ENCODE peak calls at places on chromosomes 3 and 15, in six cellular contexts. One of them, this sample, is unnamed.

GRCh38 chr15:99426431-99427105 is 139.2 kb upstream of the MEF2A start:
- DNase-seq in Calu3: no peak
- DNase-seq in left ventricle myocardium inferior: peak
- DNase-seq in astrocyte: no peak
- DNase-seq in IMR-90: no peak
- DNase-seq in astrocyte of the spinal cord: no peak
- DNase-seq in this sample: no peak

GRCh38 chr3:156628095-156628690 is 46.2 kb upstream of the TIPARP start:
- DNase-seq in Calu3: peak
- DNase-seq in astrocyte: peak
- DNase-seq in left ventricle myocardium inferior: no peak
- DNase-seq in IMR-90: peak
- DNase-seq in astrocyte of the spinal cord: no peak
- DNase-seq in this sample: no peak

GRCh38 chr15:78691873-78692421 is 50.9 kb upstream of the CHRNB4 start:
- DNase-seq in Calu3: no peak
- DNase-seq in astrocyte of the spinal cord: no peak
- DNase-seq in left ventricle myocardium inferior: no peak
- DNase-seq in IMR-90: no peak
- DNase-seq in astrocyte: no peak
- DNase-seq in this sample: no peak

GRCh38 chr3:42106646-42107045 is 15.5 kb downstream of the TRAK1 start:
- DNase-seq in left ventricle myocardium inferior: no peak
- DNase-seq in astrocyte: no peak
- DNase-seq in astrocyte of the spinal cord: no peak
- DNase-seq in Calu3: no peak
- DNase-seq in IMR-90: no peak
- DNase-seq in this sample: no peak

GRCh38 chr3:181604267-181604666 is 107.5 kb upstream of the SOX2 start:
- DNase-seq in Calu3: no peak
- DNase-seq in left ventricle myocardium inferior: no peak
- DNase-seq in astrocyte of the spinal cord: no peak
- DNase-seq in IMR-90: no peak
- DNase-seq in astrocyte: no peak
- DNase-seq in this sample: no peak

GRCh38 chr3:145087038-145087437 is 1073.9 kb downstream of the PLOD2 start:
- DNase-seq in astrocyte: no peak
- DNase-seq in astrocyte of the spinal cord: no peak
- DNase-seq in left ventricle myocardium inferior: no peak
- DNase-seq in IMR-90: no peak
- DNase-seq in Calu3: no peak
- DNase-seq in this sample: no peak

GRCh38 chr3:78951546-78951945 is 816.3 kb downstream of the ROBO1 start:
- DNase-seq in astrocyte of the spinal cord: peak
- DNase-seq in left ventricle myocardium inferior: no peak
- DNase-seq in IMR-90: peak
- DNase-seq in Calu3: no peak
- DNase-seq in astrocyte: peak
- DNase-seq in this sample: peak

GRCh38 chr15:22810735-22811338 is 24.4 kb downstream of the NIPA1 start:
- DNase-seq in astrocyte: no peak
- DNase-seq in astrocyte of the spinal cord: peak
- DNase-seq in Calu3: no peak
- DNase-seq in left ventricle myocardium inferior: no peak
- DNase-seq in IMR-90: peak
- DNase-seq in this sample: no peak

GRCh38 chr3:182357928-182358327 is 435.4 kb upstream of the ATP11B start:
- DNase-seq in astrocyte of the spinal cord: no peak
- DNase-seq in IMR-90: no peak
- DNase-seq in Calu3: no peak
- DNase-seq in astrocyte: no peak
- DNase-seq in left ventricle myocardium inferior: no peak
- DNase-seq in this sample: no peak

GRCh38 chr15:101243420-101243819 is 8.4 kb downstream of the CHSY1 start:
- DNase-seq in Calu3: no peak
- DNase-seq in IMR-90: no peak
- DNase-seq in astrocyte of the spinal cord: no peak
- DNase-seq in left ventricle myocardium inferior: no peak
- DNase-seq in astrocyte: no peak
- DNase-seq in this sample: no peak

GRCh38 chr3:102715030-102715697 is 280.3 kb downstream of the ZPLD1 start:
- DNase-seq in astrocyte of the spinal cord: peak
- DNase-seq in left ventricle myocardium inferior: no peak
- DNase-seq in Calu3: no peak
- DNase-seq in IMR-90: no peak
- DNase-seq in astrocyte: peak
- DNase-seq in this sample: no peak

GRCh38 chr3:127734754-127735473 is 62.2 kb downstream of the ABTB1 start:
- DNase-seq in left ventricle myocardium inferior: no peak
- DNase-seq in astrocyte: peak
- DNase-seq in astrocyte of the spinal cord: peak
- DNase-seq in Calu3: no peak
- DNase-seq in IMR-90: peak
- DNase-seq in this sample: peak

GRCh38 chr3:8848696-8849131 is 79.3 kb upstream of the OXTR start:
- DNase-seq in astrocyte of the spinal cord: peak
- DNase-seq in IMR-90: peak
- DNase-seq in left ventricle myocardium inferior: no peak
- DNase-seq in astrocyte: peak
- DNase-seq in Calu3: no peak
- DNase-seq in this sample: no peak

GRCh38 chr3:195582947-195583346 is 793 bp downstream of the APOD start:
- DNase-seq in IMR-90: no peak
- DNase-seq in astrocyte: no peak
- DNase-seq in left ventricle myocardium inferior: no peak
- DNase-seq in Calu3: peak
- DNase-seq in astrocyte of the spinal cord: no peak
- DNase-seq in this sample: no peak

GRCh38 chr15:41558400-41559238 is at the start of gene TYRO3:
- DNase-seq in Calu3: peak
- DNase-seq in astrocyte of the spinal cord: peak
- DNase-seq in left ventricle myocardium inferior: peak
- DNase-seq in astrocyte: no peak
- DNase-seq in IMR-90: no peak
- DNase-seq in this sample: peak

GRCh38 chr15:66782785-66783184 is 80.7 kb downstream of the SMAD6 start:
- DNase-seq in IMR-90: no peak
- DNase-seq in astrocyte of the spinal cord: no peak
- DNase-seq in astrocyte: no peak
- DNase-seq in Calu3: no peak
- DNase-seq in left ventricle myocardium inferior: no peak
- DNase-seq in this sample: no peak

GRCh38 chr3:134350861-134351311 is 23.4 kb downstream of the AMOTL2 start:
- DNase-seq in astrocyte of the spinal cord: no peak
- DNase-seq in astrocyte: no peak
- DNase-seq in IMR-90: no peak
- DNase-seq in Calu3: peak
- DNase-seq in left ventricle myocardium inferior: no peak
- DNase-seq in this sample: no peak

GRCh38 chr15:25862469-25863066 is 559 bp downstream of the ATP10A start:
- DNase-seq in left ventricle myocardium inferior: no peak
- DNase-seq in astrocyte: no peak
- DNase-seq in Calu3: peak
- DNase-seq in astrocyte of the spinal cord: peak
- DNase-seq in IMR-90: no peak
- DNase-seq in this sample: peak

GRCh38 chr15:74552761-74553441 is 11.9 kb downstream of the ARID3B start:
- DNase-seq in astrocyte: no peak
- DNase-seq in Calu3: no peak
- DNase-seq in IMR-90: no peak
- DNase-seq in left ventricle myocardium inferior: no peak
- DNase-seq in astrocyte of the spinal cord: no peak
- DNase-seq in this sample: no peak

GRCh38 chr15:92069308-92070244 is 216.1 kb downstream of the SLCO3A1 start:
- DNase-seq in left ventricle myocardium inferior: peak
- DNase-seq in astrocyte: peak
- DNase-seq in IMR-90: peak
- DNase-seq in astrocyte of the spinal cord: peak
- DNase-seq in Calu3: peak
- DNase-seq in this sample: peak

GRCh38 chr3:55939287-55939686 is 452.2 kb upstream of the WNT5A start:
- DNase-seq in left ventricle myocardium inferior: no peak
- DNase-seq in IMR-90: no peak
- DNase-seq in astrocyte: no peak
- DNase-seq in astrocyte of the spinal cord: no peak
- DNase-seq in Calu3: no peak
- DNase-seq in this sample: no peak

GRCh38 chr15:100863406-100864198 is 16.0 kb upstream of the ALDH1A3 start:
- DNase-seq in IMR-90: peak
- DNase-seq in astrocyte of the spinal cord: no peak
- DNase-seq in left ventricle myocardium inferior: peak
- DNase-seq in Calu3: no peak
- DNase-seq in astrocyte: peak
- DNase-seq in this sample: no peak

GRCh38 chr15:63094495-63094931 is 27.1 kb upstream of the LACTB start:
- DNase-seq in left ventricle myocardium inferior: no peak
- DNase-seq in astrocyte of the spinal cord: peak
- DNase-seq in astrocyte: peak
- DNase-seq in IMR-90: peak
- DNase-seq in Calu3: no peak
- DNase-seq in this sample: no peak

GRCh38 chr3:5423523-5423922 is 236.0 kb downstream of the EDEM1 start:
- DNase-seq in IMR-90: no peak
- DNase-seq in astrocyte: no peak
- DNase-seq in astrocyte of the spinal cord: no peak
- DNase-seq in Calu3: no peak
- DNase-seq in left ventricle myocardium inferior: no peak
- DNase-seq in this sample: no peak

GRCh38 chr15:85730001-85730820 is 64.5 kb downstream of the KLHL25 start:
- DNase-seq in left ventricle myocardium inferior: no peak
- DNase-seq in astrocyte: peak
- DNase-seq in Calu3: peak
- DNase-seq in astrocyte of the spinal cord: peak
- DNase-seq in IMR-90: peak
- DNase-seq in this sample: peak

GRCh38 chr15:76983588-76984379 is 11.1 kb upstream of the PSTPIP1 start:
- DNase-seq in IMR-90: no peak
- DNase-seq in astrocyte: no peak
- DNase-seq in Calu3: no peak
- DNase-seq in left ventricle myocardium inferior: no peak
- DNase-seq in astrocyte of the spinal cord: no peak
- DNase-seq in this sample: no peak

GRCh38 chr3:123818324-123818920 is 65.7 kb downstream of the MYLK start:
- DNase-seq in Calu3: no peak
- DNase-seq in IMR-90: peak
- DNase-seq in astrocyte of the spinal cord: peak
- DNase-seq in left ventricle myocardium inferior: no peak
- DNase-seq in astrocyte: peak
- DNase-seq in this sample: no peak

GRCh38 chr15:59933607-59934006 is 70.5 kb upstream of the FOXB1 start:
- DNase-seq in IMR-90: no peak
- DNase-seq in astrocyte: no peak
- DNase-seq in Calu3: no peak
- DNase-seq in left ventricle myocardium inferior: no peak
- DNase-seq in astrocyte of the spinal cord: no peak
- DNase-seq in this sample: no peak

GRCh38 chr15:31266712-31267111 is 59.9 kb upstream of the KLF13 start:
- DNase-seq in astrocyte of the spinal cord: no peak
- DNase-seq in IMR-90: no peak
- DNase-seq in Calu3: no peak
- DNase-seq in astrocyte: no peak
- DNase-seq in left ventricle myocardium inferior: no peak
- DNase-seq in this sample: peak

GRCh38 chr3:194132465-194133358 is 3.2 kb upstream of the HES1 start:
- DNase-seq in astrocyte of the spinal cord: no peak
- DNase-seq in IMR-90: no peak
- DNase-seq in astrocyte: no peak
- DNase-seq in Calu3: no peak
- DNase-seq in left ventricle myocardium inferior: no peak
- DNase-seq in this sample: peak
- TF ChIP-seq CTCF in astrocyte of the spinal cord: no peak
- TF ChIP-seq CTCF in IMR-90: no peak
- TF ChIP-seq CTCF in astrocyte: no peak
- TF ChIP-seq CTCF in Calu3: no peak
- TF ChIP-seq CTCF in left ventricle myocardium inferior: no peak
- TF ChIP-seq CTCF in this sample: no peak

GRCh38 chr3:113557374-113557773 is 25.0 kb downstream of the SIDT1 start:
- DNase-seq in IMR-90: peak
- DNase-seq in astrocyte: peak
- DNase-seq in astrocyte of the spinal cord: peak
- DNase-seq in Calu3: peak
- DNase-seq in left ventricle myocardium inferior: no peak
- DNase-seq in this sample: peak
- TF ChIP-seq CTCF in IMR-90: no peak
- TF ChIP-seq CTCF in astrocyte: peak
- TF ChIP-seq CTCF in astrocyte of the spinal cord: peak
- TF ChIP-seq CTCF in Calu3: no peak
- TF ChIP-seq CTCF in left ventricle myocardium inferior: no peak
- TF ChIP-seq CTCF in this sample: peak

GRCh38 chr3:31980530-31981205 is 394 bp downstream of the OSBPL10 start:
- DNase-seq in Calu3: peak
- DNase-seq in astrocyte of the spinal cord: peak
- DNase-seq in left ventricle myocardium inferior: peak
- DNase-seq in IMR-90: peak
- DNase-seq in astrocyte: peak
- DNase-seq in this sample: peak
- TF ChIP-seq CTCF in Calu3: no peak
- TF ChIP-seq CTCF in astrocyte of the spinal cord: no peak
- TF ChIP-seq CTCF in left ventricle myocardium inferior: peak
- TF ChIP-seq CTCF in IMR-90: peak
- TF ChIP-seq CTCF in astrocyte: no peak
- TF ChIP-seq CTCF in this sample: peak

GRCh38 chr3:14391033-14391432 is 11.4 kb upstream of the SLC6A6 start:
- DNase-seq in Calu3: no peak
- DNase-seq in astrocyte: peak
- DNase-seq in left ventricle myocardium inferior: peak
- DNase-seq in IMR-90: peak
- DNase-seq in astrocyte of the spinal cord: peak
- DNase-seq in this sample: peak

GRCh38 chr3:14389133-14390115 is 13.0 kb upstream of the SLC6A6 start:
- DNase-seq in left ventricle myocardium inferior: no peak
- DNase-seq in Calu3: no peak
- DNase-seq in astrocyte of the spinal cord: no peak
- DNase-seq in astrocyte: no peak
- DNase-seq in IMR-90: no peak
- DNase-seq in this sample: no peak

GRCh38 chr3:14388200-14388599 is 14.2 kb upstream of the SLC6A6 start:
- DNase-seq in Calu3: no peak
- DNase-seq in astrocyte: no peak
- DNase-seq in left ventricle myocardium inferior: no peak
- DNase-seq in astrocyte of the spinal cord: no peak
- DNase-seq in IMR-90: peak
- DNase-seq in this sample: no peak

GRCh38 chr3:14383753-14384152 is 18.7 kb upstream of the SLC6A6 start:
- DNase-seq in astrocyte of the spinal cord: no peak
- DNase-seq in Calu3: no peak
- DNase-seq in IMR-90: no peak
- DNase-seq in astrocyte: no peak
- DNase-seq in left ventricle myocardium inferior: no peak
- DNase-seq in this sample: no peak

DNA sequence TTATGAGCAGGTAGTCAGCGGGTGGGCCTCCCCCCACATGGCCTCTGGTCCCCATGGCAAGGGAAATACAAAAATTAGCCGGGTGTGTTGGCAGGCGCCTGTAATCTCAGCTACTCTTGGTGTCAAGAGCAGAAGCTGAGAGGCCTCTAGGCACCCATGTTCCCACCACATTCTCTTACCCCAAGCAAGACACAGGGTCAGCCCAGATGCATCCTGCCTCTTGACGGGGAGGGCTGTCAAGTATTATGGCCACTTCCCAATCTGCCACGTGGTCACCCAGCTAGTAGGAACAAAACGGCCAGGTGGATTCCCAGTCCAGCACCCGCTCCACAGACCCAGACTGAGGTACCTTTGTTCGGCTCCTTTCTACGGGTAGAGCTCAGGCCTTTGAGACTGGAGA is 16.2 kb upstream of the SLC6A6 start:
- DNase-seq in left ventricle myocardium inferior: no peak
- DNase-seq in IMR-90: no peak
- DNase-seq in astrocyte: no peak
- DNase-seq in astrocyte of the spinal cord: no peak
- DNase-seq in Calu3: no peak
- DNase-seq in this sample: no peak
- TF ChIP-seq CTCF in left ventricle myocardium inferior: no peak
- TF ChIP-seq CTCF in IMR-90: no peak
- TF ChIP-seq CTCF in astrocyte: no peak
- TF ChIP-seq CTCF in astrocyte of the spinal cord: no peak
- TF ChIP-seq CTCF in Calu3: no peak
- TF ChIP-seq CTCF in this sample: no peak

This sample was measured in hepatocyte.